ENCODE peak calls at places on chromosomes 6 and 20, in eight cellular contexts. F, Q, W, G, N, R, P and E are unnamed samples.

GRCh38 chr20:6654490-6655247 is 112.8 kb upstream of the BMP2 start:
- DNase-seq in F (peak; percentile 49), Q (no peak), W (no peak), G (no peak), N (no peak), R (peak; percentile 20), P (no peak), E (peak; percentile 21)

GRCh38 chr6:108850669-108851467 is 2.6 kb downstream of the ARMC2 start:
- DNase-seq in F (peak; percentile 45), Q (peak; percentile 59), W (no peak), G (no peak), N (no peak), R (peak; percentile 64), P (no peak), E (no peak)

GRCh38 chr20:5316188-5317158 is at the start of gene PROKR2:
- DNase-seq in F (no peak), Q (peak; percentile 11), W (peak; percentile 43), G (peak; percentile 88), N (no peak), R (no peak), P (no peak), E (no peak)

GRCh38 chr6:19860235-19860877 is 23.2 kb downstream of the ID4 start:
- DNase-seq in F (no peak), Q (no peak), W (no peak), G (no peak), N (no peak), R (no peak), P (no peak), E (peak; percentile 85)

GRCh38 chr6:158419339-158419909 is 107.2 kb downstream of the TULP4 start:
- DNase-seq in F (no peak), Q (no peak), W (no peak), G (no peak), N (no peak), R (no peak), P (no peak), E (no peak)

GRCh38 chr6:112332274-112332673 is 14.9 kb upstream of the RFPL4B start:
- DNase-seq in F (peak; percentile 44), Q (no peak), W (no peak), G (no peak), N (peak; percentile 82), R (no peak), P (no peak), E (no peak)

GRCh38 chr6:23728707-23729106 is 397.3 kb upstream of the NRSN1 start:
- DNase-seq in F (peak; percentile 2), Q (no peak), W (peak; percentile 70), G (no peak), N (no peak), R (no peak), P (no peak), E (peak; percentile 77)

GRCh38 chr6:34425132-34425497 is 754 bp downstream of the RPS10 start:
- DNase-seq in F (peak; percentile 22), Q (no peak), W (no peak), G (no peak), N (no peak), R (no peak), P (no peak), E (no peak)

GRCh38 chr6:108564178-108564577 is 3.5 kb downstream of the FOXO3 start:
- DNase-seq in F (peak; percentile 93), Q (no peak), W (no peak), G (no peak), N (peak; percentile 98), R (no peak), P (peak; percentile 48), E (no peak)

GRCh38 chr6:31180500-31180899 is 10.0 kb upstream of the POU5F1 start:
- DNase-seq in F (peak; percentile 82), Q (peak; percentile 80), W (no peak), G (no peak), N (no peak), R (peak; percentile 32), P (peak; percentile 89), E (no peak)

GRCh38 chr20:6388666-6389197 is 265.9 kb upstream of the FERMT1 start:
- DNase-seq in F (no peak), Q (no peak), W (no peak), G (no peak), N (no peak), R (no peak), P (no peak), E (no peak)

GRCh38 chr6:1136415-1136774 is 175.5 kb upstream of the FOXQ1 start:
- DNase-seq in F (peak; percentile 88), Q (no peak), W (no peak), G (no peak), N (peak; percentile 86), R (no peak), P (no peak), E (no peak)

GRCh38 chr6:73774311-73774766 is 78.3 kb downstream of the CD109 start:
- DNase-seq in F (peak; percentile 85), Q (peak; percentile 19), W (peak; percentile 2), G (no peak), N (peak; percentile 88), R (peak; percentile 25), P (peak; percentile 89), E (peak; percentile 77)

GRCh38 chr20:21303061-21303871 is at the start of gene XRN2:
- DNase-seq in F (peak; percentile 94), Q (peak; percentile 97), W (peak; percentile 96), G (peak; percentile 97), N (peak; percentile 93), R (peak; percentile 94), P (peak; percentile 95), E (peak; percentile 84)

DNA sequence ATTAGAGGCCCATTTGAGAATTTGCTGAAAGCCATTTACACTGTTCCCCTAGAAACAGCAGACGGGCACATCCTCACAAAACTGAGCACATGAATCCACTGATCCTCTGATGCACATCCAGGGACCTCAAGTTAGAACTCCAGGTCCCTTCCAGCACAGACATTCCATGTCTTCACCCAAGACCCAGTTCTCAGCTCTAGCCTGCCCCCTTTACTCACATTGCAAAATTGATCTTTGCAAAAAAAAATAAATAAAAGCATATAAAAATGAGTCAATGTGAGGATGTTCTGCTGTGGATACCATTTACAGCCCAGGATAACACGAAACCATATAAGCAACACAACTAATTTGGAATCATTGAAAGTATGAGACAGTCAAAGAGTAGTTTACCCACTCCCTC is 458.2 kb upstream of the JARID2 start:
- DNase-seq in F (no peak), Q (no peak), W (no peak), G (no peak), N (no peak), R (no peak), P (no peak), E (no peak)
- TF ChIP-seq CTCF in F (peak; percentile 20), Q (no peak), W (no peak), G (peak; percentile 10), N (no peak), R (no peak), P (no peak), E (no peak)

DNA sequence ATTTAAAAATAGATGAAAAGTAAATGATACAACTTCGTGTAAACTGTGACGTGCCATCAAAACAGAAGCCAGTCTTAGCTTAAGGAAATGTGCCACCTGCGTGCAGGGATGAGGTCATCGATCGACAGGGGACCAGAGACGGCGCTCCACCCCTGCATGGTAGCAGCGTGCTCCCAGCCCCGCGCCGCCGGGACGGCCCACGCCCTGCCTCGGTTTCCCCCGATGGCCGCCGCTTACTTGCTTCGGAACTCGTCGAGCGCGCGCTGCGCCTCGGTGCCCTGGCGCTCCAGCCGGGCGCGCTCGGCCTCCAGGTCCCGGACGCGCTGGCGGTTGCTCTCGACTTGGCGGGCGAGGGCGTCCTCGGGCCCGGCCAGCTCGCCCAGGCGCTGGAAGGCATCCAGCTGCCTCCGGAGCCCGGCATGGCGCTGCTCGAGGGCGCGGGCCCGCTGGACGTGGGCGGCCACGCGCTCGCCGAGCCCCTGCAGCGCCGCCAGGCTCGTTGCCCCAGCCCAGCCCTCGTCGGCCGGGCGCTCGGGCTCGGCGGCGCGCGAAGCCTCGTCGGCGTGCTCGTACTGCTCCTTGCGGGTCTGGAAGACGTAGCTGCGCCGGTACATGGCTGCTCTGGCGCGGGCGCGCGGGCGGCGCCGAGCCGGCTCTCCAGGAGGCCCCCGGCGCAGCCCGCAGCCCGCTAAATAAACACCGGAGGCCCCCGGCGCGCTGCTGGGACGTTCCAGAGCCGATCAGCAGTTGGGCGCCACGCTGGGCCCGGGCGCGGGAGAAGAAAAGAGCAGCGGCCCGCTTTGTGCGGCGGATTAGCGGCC is at the start of gene BFSP1:
- DNase-seq in F (peak; percentile 58), Q (peak; percentile 56), W (peak; percentile 77), G (peak; percentile 96), N (peak; percentile 52), R (no peak), P (peak; percentile 72), E (no peak)
- H3K4me3 ChIP-seq in F (peak within 1 kb of the TSS; percentile 50), Q (peak within 1 kb of the TSS; percentile 32), W (peak within 1 kb of the TSS; percentile 33), G (peak within 1 kb of the TSS; percentile 46), N (peak within 1 kb of the TSS; percentile 62), R (peak within 1 kb of the TSS; percentile 73), P (peak within 1 kb of the TSS; percentile 47), E (no peak within 1 kb of the TSS)

GRCh38 chr6:52361945-52362442 is at the start of gene PAQR8:
- DNase-seq in F (no peak), Q (peak; percentile 87), W (peak; percentile 81), G (peak; percentile 81), N (peak; percentile 51), R (peak; percentile 52), P (peak; percentile 66), E (no peak)

GRCh38 chr6:52363222-52363867 is 1.4 kb downstream of the PAQR8 start:
- DNase-seq in F (no peak), Q (no peak), W (peak; percentile 53), G (no peak), N (peak; percentile 5), R (no peak), P (no peak), E (no peak)

GRCh38 chr6:52361347-52361944 is 505 bp upstream of the PAQR8 start:
- DNase-seq in F (peak; percentile 51), Q (peak; percentile 22), W (no peak), G (no peak), N (peak; percentile 4), R (peak; percentile 28), P (no peak), E (no peak)

GRCh38 chr6:52360601-52361346 is 1.2 kb upstream of the PAQR8 start:
- DNase-seq in F (no peak), Q (no peak), W (peak; percentile 14), G (no peak), N (no peak), R (no peak), P (no peak), E (no peak)

GRCh38 chr6:52362443-52363221 is 681 bp downstream of the PAQR8 start:
- DNase-seq in F (no peak), Q (peak; percentile 28), W (peak; percentile 42), G (peak; percentile 61), N (no peak), R (peak; percentile 27), P (peak; percentile 18), E (no peak)
- TF ChIP-seq CTCF in F (peak; percentile 13), Q (peak; percentile 10), W (no peak), G (peak; percentile 10), N (no peak), R (no peak), P (no peak), E (no peak)

DNA sequence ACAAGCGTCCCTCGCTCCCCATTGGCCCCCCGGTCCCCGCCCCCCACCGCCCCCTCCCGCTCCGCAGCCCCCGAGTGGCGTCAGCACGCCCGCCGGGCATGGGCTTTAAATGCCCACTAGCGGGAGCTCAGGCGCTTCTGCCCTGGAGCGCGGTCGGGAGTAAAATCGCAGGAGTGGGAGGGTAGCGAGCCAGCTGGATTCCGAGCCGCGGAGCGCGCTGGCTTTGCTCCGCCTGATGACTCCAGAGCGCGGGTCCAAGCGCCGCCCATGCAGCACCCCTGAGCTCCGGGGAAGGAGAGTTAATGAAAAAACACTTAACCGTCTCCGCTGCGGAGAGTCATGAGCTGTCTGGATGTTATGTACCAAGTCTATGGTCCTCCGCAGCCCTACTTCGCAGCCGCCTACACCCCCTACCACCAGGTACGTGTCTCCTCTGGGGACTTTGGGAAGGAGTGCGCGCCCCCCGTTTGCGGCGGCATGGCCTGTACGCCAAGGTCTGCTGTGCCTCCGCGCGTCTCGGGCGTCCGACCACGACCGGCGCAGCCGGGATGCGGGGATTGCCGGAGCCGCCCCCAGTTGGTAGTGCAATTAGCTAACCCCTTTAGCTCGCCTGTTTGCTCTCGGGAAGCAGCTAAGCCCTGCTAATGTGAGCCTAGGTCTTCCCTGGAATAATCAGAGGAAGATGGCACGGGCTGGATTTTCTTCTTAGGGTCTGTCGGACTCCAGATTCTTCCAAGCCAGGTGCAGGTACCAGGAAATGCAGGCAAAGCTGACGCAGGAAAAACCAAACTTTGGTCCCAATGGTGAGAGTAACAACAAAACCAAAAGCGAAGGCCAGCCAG is at the start of gene VGLL2:
- DNase-seq in F (peak; percentile 31), Q (peak; percentile 37), W (peak; percentile 85), G (peak; percentile 87), N (peak; percentile 18), R (no peak), P (peak; percentile 12), E (no peak)
- H3K4me3 ChIP-seq in F (peak within 1 kb of the TSS; percentile 20), Q (peak within 1 kb of the TSS; percentile 0), W (peak within 1 kb of the TSS; percentile 45), G (peak within 1 kb of the TSS; percentile 47), N (peak within 1 kb of the TSS; percentile 24), R (peak within 1 kb of the TSS; percentile 54), P (peak within 1 kb of the TSS; percentile 33), E (no peak within 1 kb of the TSS)